ENCODE peak calls at places on chromosomes 1 and 21, in nine cellular contexts. M is pancreas; G is A549; C is naive thymus-derived CD4-positive, alpha-beta T cell; X is transverse colon; Y is heart left ventricle; P is left ventricle myocardium inferior; W is right atrium auricular region; L is CD8-positive, alpha-beta memory T cell. Z is an unnamed sample.

GRCh38 chr21:27219068-27219467 is 252.2 kb upstream of the ADAMTS5 start:
- DNase-seq in P (no peak), Y (no peak), W (no peak), G (no peak), X (no peak), L (no peak), C (no peak), M (no peak), Z (peak)

GRCh38 chr1:93993731-93994130 is 84.5 kb upstream of the GCLM start:
- DNase-seq in C (no peak), X (no peak), P (no peak), Y (no peak), M (no peak), G (no peak), W (no peak), L (no peak), Z (no peak)

GRCh38 chr1:231172411-231172810 is 10.6 kb downstream of the TRIM67 start:
- DNase-seq in Y (peak), C (no peak), L (no peak), G (no peak), W (no peak), P (peak), X (no peak), M (no peak), Z (peak)

GRCh38 chr1:43008425-43009108 is 49.9 kb upstream of the SLC2A1 start:
- DNase-seq in X (no peak), M (no peak), W (no peak), G (peak), C (no peak), P (no peak), Y (no peak), L (no peak), Z (no peak)

GRCh38 chr1:201265771-201266170 is 17.5 kb upstream of the PKP1 start:
- DNase-seq in W (no peak), C (no peak), X (no peak), M (no peak), L (no peak), Y (no peak), P (no peak), G (peak), Z (no peak)

GRCh38 chr1:174051956-174052355 is 29.8 kb upstream of the RC3H1 start:
- DNase-seq in C (no peak), G (no peak), Y (peak), P (no peak), W (peak), M (no peak), X (no peak), L (no peak), Z (no peak)

GRCh38 chr21:36879827-36880226 is 86.6 kb downstream of the HLCS start:
- DNase-seq in X (no peak), M (no peak), C (no peak), P (no peak), W (no peak), G (no peak), Y (no peak), L (no peak), Z (no peak)

GRCh38 chr1:156115514-156116374 is 1.2 kb downstream of the LMNA start:
- DNase-seq in C (no peak), G (peak), P (peak), X (peak), M (peak), L (no peak), W (peak), Y (peak), Z (peak)

GRCh38 chr1:19678493-19678892 is 13.8 kb downstream of the HTR6 start:
- DNase-seq in W (no peak), L (no peak), M (no peak), P (no peak), G (no peak), Y (no peak), C (no peak), X (no peak), Z (no peak)

GRCh38 chr1:72282271-72282656 is at the start of gene NEGR1:
- DNase-seq in G (no peak), Y (peak), W (peak), L (no peak), P (peak), M (peak), C (peak), X (peak), Z (peak)

GRCh38 chr1:27099154-27099903 is 55.6 kb downstream of the SLC9A1 start:
- DNase-seq in P (peak), G (peak), X (peak), Y (peak), C (no peak), M (no peak), L (no peak), W (peak), Z (peak)

GRCh38 chr1:201877877-201878339 is 10.8 kb upstream of the SHISA4 start:
- DNase-seq in C (no peak), M (no peak), Y (no peak), W (no peak), L (no peak), P (no peak), G (peak), X (no peak), Z (peak)

DNA sequence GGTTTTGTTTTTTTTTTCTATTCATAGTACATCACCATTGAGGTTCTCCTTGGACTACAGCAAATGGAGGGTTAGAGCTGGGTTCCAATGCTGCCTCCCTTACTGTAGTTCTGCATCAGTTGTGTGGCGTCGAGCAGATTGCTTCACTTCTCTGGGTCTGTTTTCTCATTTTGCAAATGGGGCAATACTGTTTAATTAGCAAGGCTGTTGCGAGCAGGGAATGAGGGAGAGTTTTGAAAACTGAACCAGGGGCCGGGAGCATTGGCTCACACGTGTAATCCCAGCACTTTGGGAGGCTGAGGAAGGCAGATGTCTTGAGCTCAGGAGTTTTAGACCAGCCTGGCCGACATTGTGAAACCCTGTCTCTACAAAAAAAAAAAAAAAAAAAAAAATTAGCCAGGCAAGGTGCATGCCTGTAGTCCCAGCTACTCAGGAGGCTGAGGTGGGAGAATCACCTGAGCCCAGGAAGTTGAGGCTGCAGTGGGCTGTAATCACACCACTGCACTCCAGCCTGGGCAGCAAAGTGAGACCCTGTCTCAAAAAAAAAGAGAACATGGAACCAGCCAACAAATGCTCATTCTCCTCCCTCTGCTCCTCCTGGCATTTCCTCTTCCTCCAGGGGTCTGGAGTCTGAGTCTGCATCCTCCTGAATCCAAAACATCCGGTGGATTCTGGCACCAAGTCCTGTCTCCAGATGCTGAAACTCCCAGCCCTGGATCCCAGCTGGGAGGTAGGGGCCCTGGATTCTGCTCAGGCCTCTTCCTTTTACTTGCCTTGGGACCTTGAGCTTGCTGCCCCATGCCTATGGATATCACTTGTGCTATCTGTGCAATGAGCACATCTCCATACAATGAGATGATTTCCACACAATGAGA is 3.7 kb upstream of the PLOD1 start:
- DNase-seq in L (no peak), G (no peak), X (no peak), W (no peak), P (peak), M (no peak), C (no peak), Y (peak), Z (no peak)
- H3K4me3 ChIP-seq in L (no peak), G (no peak), X (no peak), W (no peak), P (no peak), M (no peak), C (no peak), Y (no peak), Z (no peak)

DNA sequence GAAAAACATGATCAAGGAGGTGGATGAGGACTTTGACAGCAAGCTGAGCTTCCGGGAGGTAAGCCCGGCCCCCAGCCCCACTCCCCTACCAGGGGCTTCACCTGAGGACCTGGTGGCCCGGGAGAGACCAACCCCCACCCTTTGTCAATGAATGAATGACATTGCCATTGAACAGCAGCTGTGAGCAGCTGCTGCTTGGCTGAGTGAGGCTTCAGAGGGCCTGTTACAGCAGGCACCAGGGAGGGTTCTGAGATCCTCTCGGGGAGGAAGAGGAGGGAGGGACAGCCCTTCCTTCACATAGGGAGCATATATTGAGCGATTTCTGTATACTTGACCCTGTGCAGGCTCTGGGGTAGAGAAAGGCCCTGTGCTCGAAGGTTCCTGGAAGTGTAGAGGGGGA is 12.3 kb upstream of the CTRC start:
- DNase-seq in M (no peak), W (no peak), C (no peak), L (no peak), Y (no peak), X (no peak), P (no peak), G (no peak), Z (no peak)
- H3K27ac ChIP-seq in M (peak), W (no peak), C (no peak), L (no peak), Y (no peak), X (peak), P (peak), G (peak), Z (no peak)

GRCh38 chr1:182709855-182710254 is 25.5 kb upstream of the RGS8 start:
- DNase-seq in C (no peak), M (no peak), X (no peak), G (no peak), P (no peak), L (no peak), W (no peak), Y (no peak), Z (no peak)
- H3K4me3 ChIP-seq in C (no peak), M (no peak), X (no peak), G (no peak), P (no peak), L (no peak), W (no peak), Y (no peak), Z (no peak)

GRCh38 chr1:2556277-2557145 is at the start of gene TNFRSF14:
- DNase-seq in W (peak), G (no peak), C (peak), Y (peak), M (peak), L (peak), P (no peak), X (peak), Z (peak)
- H3K27ac ChIP-seq in W (peak), G (no peak), C (peak), Y (peak), M (peak), L (peak), P (peak), X (peak), Z (peak)

GRCh38 chr1:9593492-9594465 is 5.1 kb downstream of the TMEM201 start:
- DNase-seq in Y (peak), C (no peak), P (peak), L (no peak), M (peak), W (peak), G (peak), X (peak), Z (peak)
- H3K4me3 ChIP-seq in Y (no peak), C (no peak), P (peak), L (no peak), M (no peak), W (no peak), G (no peak), X (no peak), Z (no peak)

GRCh38 chr1:160797861-160798273 is 1.9 kb downstream of the LY9 start:
- DNase-seq in G (no peak), Y (no peak), L (peak), X (peak), M (no peak), C (peak), P (no peak), W (no peak), Z (no peak)
- H3K27ac ChIP-seq in G (no peak), Y (no peak), L (peak), X (peak), M (no peak), C (peak), P (no peak), W (no peak), Z (no peak)